ENCODE peak calls at places on chromosomes 4 and X, in six cellular contexts. A is EH; V is stimulated activated CD8-positive, alpha-beta memory T cell treated with anti-CD3 and anti-CD28 coated beads, Interleukin-4, amount 100 ng/mL, for 1 hour; L is Right ventricle myocardium inferior; G is cardiac fibroblast; S is anterior cingulate cortex. Z is an unnamed sample.

GRCh38 chrX:44873415-44874270 is 655 bp downstream of the KDM6A start:
- DNase-seq in V (peak; percentile 10), S (no peak), A (peak; percentile 50), L (peak; percentile 81), G (peak; percentile 51), Z (peak; percentile 22)

GRCh38 chrX:119573222-119573621 is 1.1 kb upstream of the UBE2A start:
- DNase-seq in V (no peak), G (no peak), A (no peak), L (no peak), S (no peak), Z (no peak)

GRCh38 chrX:47831788-47832187 is 4.9 kb upstream of the ZNF81 start:
- DNase-seq in V (peak; percentile 31), S (no peak), G (peak; percentile 55), A (peak; percentile 43), L (peak; percentile 66), Z (no peak)

GRCh38 chrX:102720237-102721168 is at the start of gene GPRASP3:
- DNase-seq in S (peak; percentile 17), L (peak; percentile 86), A (peak; percentile 76), G (peak; percentile 59), V (peak; percentile 45), Z (peak; percentile 66)

GRCh38 chr4:80125252-80126177 is 52.5 kb upstream of the ANTXR2 start:
- DNase-seq in S (no peak), A (peak; percentile 42), G (peak; percentile 66), V (no peak), L (no peak), Z (peak; percentile 14)

GRCh38 chr4:616911-617643 is 8.3 kb upstream of the PDE6B start:
- DNase-seq in V (no peak), G (no peak), S (no peak), A (no peak), L (no peak), Z (no peak)

GRCh38 chr4:53785996-53786395 is 194.7 kb upstream of the LNX1 start:
- DNase-seq in V (no peak), G (no peak), S (no peak), A (peak; percentile 44), L (no peak), Z (no peak)

GRCh38 chrX:112967341-112967740 is 126.7 kb upstream of the AMOT start:
- DNase-seq in A (no peak), V (no peak), L (no peak), G (peak; percentile 0), S (no peak), Z (peak; percentile 73)

GRCh38 chr4:111722321-111722720 is 422.9 kb upstream of the FAM241A start:
- DNase-seq in L (no peak), A (no peak), V (no peak), G (no peak), S (no peak), Z (no peak)

GRCh38 chr4:145189981-145190380 is 9.6 kb upstream of the OTUD4 start:
- DNase-seq in G (no peak), A (peak; percentile 33), V (no peak), S (no peak), L (no peak), Z (peak; percentile 25)

GRCh38 chrX:120604359-120604782 is 470 bp downstream of the MCTS1 start:
- DNase-seq in V (no peak), G (peak; percentile 66), A (peak; percentile 73), S (no peak), L (no peak), Z (peak; percentile 33)

GRCh38 chr4:184433258-184433892 is 41.0 kb downstream of the IRF2 start:
- DNase-seq in A (peak; percentile 6), S (no peak), G (no peak), V (no peak), L (no peak), Z (no peak)

GRCh38 chrX:96372313-96373046 is 312.2 kb upstream of the DIAPH2 start:
- DNase-seq in L (no peak), V (no peak), G (peak; percentile 74), S (no peak), A (peak; percentile 64), Z (no peak)

GRCh38 chrX:3713225-3713936 is at the start of gene PRKX:
- DNase-seq in S (no peak), A (peak; percentile 55), L (peak; percentile 77), G (peak; percentile 32), V (peak; percentile 47), Z (peak; percentile 24)

GRCh38 chr4:82780398-82781231 is 18.0 kb downstream of the SCD5 start:
- DNase-seq in S (no peak), G (peak; percentile 68), A (peak; percentile 71), V (no peak), L (peak; percentile 86), Z (peak; percentile 58)

GRCh38 chrX:49754238-49754857 is 58.6 kb upstream of the PAGE1 start:
- DNase-seq in G (peak; percentile 50), L (no peak), A (peak; percentile 32), S (no peak), V (no peak), Z (peak; percentile 0)

GRCh38 chrX:47623540-47624027 is 3.9 kb upstream of the SYN1 start:
- DNase-seq in S (no peak), A (peak; percentile 72), V (no peak), G (peak; percentile 73), L (peak; percentile 69), Z (peak; percentile 70)

GRCh38 chrX:129877401-129877800 is 28.6 kb upstream of the UTP14A start:
- DNase-seq in S (no peak), V (no peak), A (no peak), L (no peak), G (peak; percentile 16), Z (peak; percentile 39)

GRCh38 chr4:120918788-120919187 is 3.7 kb downstream of the PRDM5 start:
- DNase-seq in G (no peak), V (no peak), S (no peak), L (peak; percentile 69), A (peak; percentile 15), Z (peak; percentile 27)

GRCh38 chr4:16969696-16970135 is 71.3 kb upstream of the LDB2 start:
- DNase-seq in G (peak; percentile 79), V (no peak), S (no peak), A (peak; percentile 75), L (no peak), Z (peak; percentile 51)

GRCh38 chr4:168486961-168487820 is 6.9 kb upstream of the DDX60L start:
- DNase-seq in G (peak; percentile 75), A (peak; percentile 83), L (no peak), S (no peak), V (no peak), Z (peak; percentile 78)

GRCh38 chr4:129323630-129324029 is 227.7 kb downstream of the C4orf33 start:
- DNase-seq in A (no peak), G (no peak), L (no peak), S (no peak), V (no peak), Z (no peak)

GRCh38 chr4:73867783-73868182 is 1.4 kb upstream of the CXCL1 start:
- DNase-seq in L (no peak), G (peak; percentile 54), A (no peak), S (no peak), V (no peak), Z (no peak)

Z was measured in astrocyte.